ENCODE peak calls at places on chromosomes 11 and 22, in five cellular contexts. J is activated CD8-positive, alpha-beta memory T cell treated with anti-CD3 and anti-CD28 coated beads for 48 hours; W is NCI-H774; L is hypothalamus; V is cardiac fibroblast. D is an unnamed sample.
A peak's percentile ranks its signal among the peaks of the same experiment; 100 is the strongest.

GRCh38 chr11:101128571-101129202 is 926 bp downstream of the PGR start:
- DNase-seq in W (no peak), L (no peak), J (no peak), V (no peak), D (no peak)

GRCh38 chr11:111006207-111006606 is 239.3 kb upstream of the POU2AF2 start:
- DNase-seq in L (no peak), W (no peak), J (no peak), V (no peak), D (no peak)

GRCh38 chr11:67401495-67402191 is at the start of gene PPP1CA:
- DNase-seq in L (peak; percentile 81), W (peak; percentile 90), V (peak; percentile 94), J (peak; percentile 88), D (peak; percentile 94)

GRCh38 chr11:114348200-114349191 is 51.8 kb downstream of the C11orf71 start:
- DNase-seq in L (no peak), V (peak; percentile 85), J (no peak), W (peak; percentile 14), D (peak; percentile 69)

GRCh38 chr22:45478108-45478771 is 24.4 kb upstream of the FBLN1 start:
- DNase-seq in J (no peak), L (no peak), W (no peak), V (peak; percentile 67), D (no peak)

GRCh38 chr11:66411323-66411722 is 9.5 kb upstream of the NPAS4 start:
- DNase-seq in J (no peak), L (no peak), W (no peak), V (no peak), D (no peak)

GRCh38 chr11:109512680-109513079 is 90.7 kb downstream of the C11orf87 start:
- DNase-seq in V (no peak), J (no peak), W (no peak), L (no peak), D (no peak)

GRCh38 chr22:22110548-22111266 is 128.1 kb upstream of the TOP3B start:
- DNase-seq in J (peak; percentile 10), V (peak; percentile 52), L (no peak), W (no peak), D (peak; percentile 75)

GRCh38 chr11:19714387-19715363 is 2.0 kb downstream of the NAV2 start:
- DNase-seq in W (no peak), J (no peak), L (peak; percentile 52), V (peak; percentile 62), D (peak; percentile 50)

D was measured in Ammon's horn.